ENCODE peak calls at places on chromosomes 13 and 19, in five cellular contexts. H is transverse colon, B is right atrium auricular region, O is tibial artery, J is uterus. E is an unnamed sample.

GRCh38 chr19:6264077-6264445 is 15.7 kb downstream of the MLLT1 start:
- DNase-seq in O (no peak), H (no peak), B (no peak), J (no peak), E (no peak)

GRCh38 chr19:54517483-54517882 is 14.9 kb downstream of the LAIR2 start:
- DNase-seq in O (no peak), B (no peak), J (no peak), H (peak; percentile 37), E (peak; percentile 30)

GRCh38 chr13:91710733-91711132 is 312.3 kb downstream of the GPC5 start:
- DNase-seq in B (no peak), J (no peak), H (no peak), O (no peak), E (no peak)

GRCh38 chr13:73695325-73695724 is 438.9 kb downstream of the KLF12 start:
- DNase-seq in O (no peak), B (no peak), H (no peak), J (no peak), E (no peak)

GRCh38 chr19:3725640-3726310 is 17.6 kb downstream of the TJP3 start:
- DNase-seq in J (no peak), O (no peak), H (peak; percentile 93), B (no peak), E (no peak)

GRCh38 chr13:35086667-35087066 is 144.6 kb downstream of the NBEA start:
- DNase-seq in O (no peak), H (no peak), B (no peak), J (no peak), E (no peak)

GRCh38 chr13:49058761-49059160 is 83.0 kb downstream of the FNDC3A start:
- DNase-seq in J (no peak), O (no peak), B (no peak), H (no peak), E (no peak)

GRCh38 chr13:27977476-27978300 is 8.6 kb upstream of the CDX2 start:
- DNase-seq in J (no peak), O (peak; percentile 20), H (no peak), B (no peak), E (no peak)

GRCh38 chr13:34085199-34085598 is 267.2 kb downstream of the RFC3 start:
- DNase-seq in H (no peak), O (no peak), B (no peak), J (no peak), E (no peak)

GRCh38 chr19:40778865-40779284 is 828 bp downstream of the RAB4B start:
- DNase-seq in O (no peak), H (no peak), B (no peak), J (no peak), E (no peak)

GRCh38 chr19:2376784-2377519 is 16.9 kb downstream of the TMPRSS9 start:
- DNase-seq in H (no peak), J (no peak), B (no peak), O (no peak), E (no peak)

GRCh38 chr13:101181076-101181685 is 235.1 kb downstream of the NALCN start:
- DNase-seq in B (no peak), H (no peak), O (no peak), J (no peak), E (no peak)

GRCh38 chr13:24228852-24229458 is 68.4 kb downstream of the SPATA13 start:
- DNase-seq in J (no peak), B (no peak), O (no peak), H (no peak), E (no peak)

GRCh38 chr13:79285159-79285558 is 120.9 kb downstream of the RBM26 start:
- DNase-seq in O (no peak), B (no peak), H (no peak), J (no peak), E (no peak)

GRCh38 chr13:80751854-80752253 is 410.9 kb upstream of the SPRY2 start:
- DNase-seq in B (no peak), O (no peak), H (no peak), J (no peak), E (no peak)

GRCh38 chr13:96650301-96650886 is 343.9 kb downstream of the OXGR1 start:
- DNase-seq in B (no peak), H (no peak), J (no peak), O (no peak), E (no peak)

GRCh38 chr19:2974342-2974932 is 2.9 kb upstream of the TLE6 start:
- DNase-seq in H (no peak), B (peak; percentile 91), O (peak; percentile 80), J (peak; percentile 71), E (no peak)

GRCh38 chr13:59747529-59747928 is 416.2 kb downstream of the DIAPH3 start:
- DNase-seq in B (no peak), O (no peak), J (no peak), H (no peak), E (no peak)

GRCh38 chr19:3548594-3548993 is 8.8 kb downstream of the MFSD12 start:
- DNase-seq in J (no peak), O (no peak), H (no peak), B (no peak), E (no peak)

GRCh38 chr19:8608858-8609209 is 1.7 kb downstream of the ADAMTS10 start:
- DNase-seq in H (no peak), J (no peak), B (no peak), O (no peak), E (no peak)

GRCh38 chr19:47447470-47448359 is 24.0 kb downstream of the SLC8A2 start:
- DNase-seq in O (no peak), H (peak; percentile 41), B (no peak), J (no peak), E (no peak)

GRCh38 chr19:55258476-55258827 is 365 bp downstream of the PPP6R1 start:
- DNase-seq in B (no peak), J (no peak), H (no peak), O (no peak), E (no peak)

GRCh38 chr13:69591437-69591836 is 516.2 kb upstream of the ATXN8OS start:
- DNase-seq in O (no peak), J (no peak), H (no peak), B (no peak), E (no peak)

GRCh38 chr13:69595181-69595580 is 512.4 kb upstream of the ATXN8OS start:
- DNase-seq in B (no peak), H (no peak), O (no peak), J (no peak), E (no peak)

GRCh38 chr13:69601661-69602060 is 506.0 kb upstream of the ATXN8OS start:
- DNase-seq in H (no peak), O (no peak), J (no peak), B (no peak), E (no peak)

GRCh38 chr13:69600811-69601210 is 506.8 kb upstream of the ATXN8OS start:
- DNase-seq in B (no peak), J (no peak), O (no peak), H (no peak), E (no peak)

GRCh38 chr13:69597088-69597487 is 510.5 kb upstream of the ATXN8OS start:
- DNase-seq in J (no peak), B (no peak), O (no peak), H (no peak), E (no peak)
- H3K4me1 ChIP-seq in J (no peaks in the 10 kb centered on the region), B (no peaks in the 10 kb centered on the region), O (no peaks in the 10 kb centered on the region), H (no peaks in the 10 kb centered on the region), E (no peaks in the 10 kb centered on the region)

DNA sequence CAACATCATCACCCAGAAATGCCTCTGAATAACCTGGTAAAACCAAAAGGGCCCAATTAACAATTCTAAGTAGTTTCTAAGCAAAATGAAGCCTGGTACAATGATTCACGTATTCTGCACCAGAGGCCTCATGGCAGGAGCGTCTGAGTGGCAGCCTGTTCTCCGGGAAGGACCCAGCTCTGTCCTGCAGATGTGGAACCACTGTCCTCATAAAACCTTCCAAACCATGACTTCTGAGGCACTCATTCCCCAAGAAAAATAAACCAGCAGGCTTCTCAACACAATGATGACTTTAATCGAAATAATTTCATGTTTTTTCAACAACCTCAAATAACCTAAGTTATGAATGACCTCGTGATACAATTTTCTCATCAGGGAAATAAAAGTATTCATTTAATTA is 89.9 kb downstream of the STK24 start:
- DNase-seq in H (no peak), B (no peak), J (no peak), O (no peak), E (no peak)
- H3K4me1 ChIP-seq in H (peaks cover 77% of the 10 kb centered on the region), B (peaks cover 72% of the 10 kb centered on the region), J (peaks cover 20% of the 10 kb centered on the region), O (peaks cover 68% of the 10 kb centered on the region), E (peaks cover 5% of the 10 kb centered on the region)

GRCh38 chr13:99217461-99218101 is 16.9 kb downstream of the UBAC2 start:
- DNase-seq in J (no peak), B (peak; percentile 55), O (no peak), H (no peak), E (no peak)

GRCh38 chr13:99218126-99218525 is 17.5 kb downstream of the UBAC2 start:
- DNase-seq in H (no peak), B (peak; percentile 50), O (no peak), J (no peak), E (no peak)

GRCh38 chr13:99214691-99215090 is 14.0 kb downstream of the UBAC2 start:
- DNase-seq in O (no peak), H (no peak), J (no peak), B (no peak), E (no peak)

GRCh38 chr13:99214232-99214631 is 13.6 kb downstream of the UBAC2 start:
- DNase-seq in H (no peak), J (no peak), O (no peak), B (peak; percentile 21), E (no peak)

GRCh38 chr13:99215466-99215865 is 14.8 kb downstream of the UBAC2 start:
- DNase-seq in B (peak; percentile 34), H (no peak), O (no peak), J (no peak), E (no peak)
- H3K4me1 ChIP-seq in B (peaks cover 39% of the 10 kb centered on the region), H (peaks cover 5% of the 10 kb centered on the region), O (peaks cover 29% of the 10 kb centered on the region), J (no peaks in the 10 kb centered on the region), E (no peaks in the 10 kb centered on the region)

GRCh38 chr19:44749994-44750393 is 1.5 kb downstream of the BCL3 start:
- DNase-seq in H (no peak), J (no peak), B (no peak), O (no peak), E (no peak)
- H3K4me1 ChIP-seq in H (peaks cover 80% of the 10 kb centered on the region), J (no peaks in the 10 kb centered on the region), B (peaks cover 87% of the 10 kb centered on the region), O (peaks cover 84% of the 10 kb centered on the region), E (peaks cover 33% of the 10 kb centered on the region)

E was measured in prostate gland.